ENCODE peak calls at places on chromosomes 4 and X, in four cellular contexts. N, M, C and S are unnamed samples.
A peak's percentile ranks its signal among the peaks of the same experiment; 100 is the strongest.

GRCh38 chr4:123892997-123893745 is 496.6 kb downstream of the SPRY1 start:
- DNase-seq in N (no peak), C (no peak), M (no peak), S (no peak)

GRCh38 chr4:103934178-103934789 is 214.5 kb upstream of the TACR3 start:
- DNase-seq in C (peak; percentile 26), M (no peak), N (peak; percentile 58), S (peak; percentile 34)

GRCh38 chrX:122026665-122027064 is 979.3 kb downstream of the GLUD2 start:
- DNase-seq in N (no peak), M (no peak), C (no peak), S (no peak)

GRCh38 chr4:127732623-127733199 is 2.5 kb downstream of the SLC25A31 start:
- DNase-seq in N (peak; percentile 41), M (no peak), C (no peak), S (no peak)

GRCh38 chrX:31508338-31508737 is 436.5 kb upstream of the FTHL17 start:
- DNase-seq in C (no peak), N (no peak), M (peak; percentile 8), S (no peak)

GRCh38 chr4:77697860-77698599 is 92.4 kb downstream of the CXCL13 start:
- DNase-seq in N (peak; percentile 29), C (no peak), M (peak; percentile 53), S (no peak)

GRCh38 chrX:97743014-97743413 is 859.3 kb downstream of the RPA4 start:
- DNase-seq in M (peak; percentile 11), N (no peak), C (no peak), S (no peak)

GRCh38 chrX:31423575-31424284 is 351.9 kb upstream of the FTHL17 start:
- DNase-seq in M (peak; percentile 19), C (peak; percentile 7), N (no peak), S (peak; percentile 29)

GRCh38 chr4:180057198-180057821 is 2185.9 kb upstream of the TENM3 start:
- DNase-seq in C (no peak), M (no peak), N (no peak), S (no peak)

GRCh38 chr4:6221851-6222760 is 21.8 kb upstream of the JAKMIP1 start:
- DNase-seq in C (peak; percentile 68), M (peak; percentile 16), N (peak; percentile 29), S (no peak)

GRCh38 chr4:1216869-1217294 is 32.0 kb downstream of the CTBP1 start:
- DNase-seq in M (peak; percentile 63), C (no peak), N (no peak), S (no peak)

GRCh38 chrX:41695464-41695863 is 6.7 kb downstream of the GPR34 start:
- DNase-seq in C (no peak), N (no peak), M (no peak), S (no peak)

GRCh38 chrX:46683023-46683422 is 75.9 kb downstream of the SLC9A7 start:
- DNase-seq in N (no peak), M (no peak), C (no peak), S (no peak)

GRCh38 chrX:24154490-24155034 is 5.0 kb downstream of the ZFX start:
- DNase-seq in N (no peak), M (no peak), C (no peak), S (no peak)

GRCh38 chr4:174398728-174399127 is 115.0 kb downstream of the CEP44 start:
- DNase-seq in N (no peak), C (no peak), M (no peak), S (no peak)

GRCh38 chrX:37599735-37600134 is 28.3 kb downstream of the LANCL3 start:
- DNase-seq in N (no peak), M (no peak), C (no peak), S (no peak)

GRCh38 chrX:144327515-144327914 is 443.6 kb downstream of the UBE2NL start:
- DNase-seq in M (no peak), N (no peak), C (no peak), S (no peak)

GRCh38 chr4:113637363-113637762 is 124.2 kb downstream of the CAMK2D start:
- DNase-seq in M (no peak), C (no peak), N (no peak), S (no peak)

GRCh38 chr4:113637823-113638691 is 123.5 kb downstream of the CAMK2D start:
- DNase-seq in N (no peak), C (no peak), M (no peak), S (no peak)

GRCh38 chr4:113635739-113636437 is 125.7 kb downstream of the CAMK2D start:
- DNase-seq in C (no peak), N (no peak), M (no peak), S (no peak)

GRCh38 chr4:113636877-113637276 is 124.7 kb downstream of the CAMK2D start:
- DNase-seq in N (no peak), M (no peak), C (peak; percentile 21), S (no peak)

DNA sequence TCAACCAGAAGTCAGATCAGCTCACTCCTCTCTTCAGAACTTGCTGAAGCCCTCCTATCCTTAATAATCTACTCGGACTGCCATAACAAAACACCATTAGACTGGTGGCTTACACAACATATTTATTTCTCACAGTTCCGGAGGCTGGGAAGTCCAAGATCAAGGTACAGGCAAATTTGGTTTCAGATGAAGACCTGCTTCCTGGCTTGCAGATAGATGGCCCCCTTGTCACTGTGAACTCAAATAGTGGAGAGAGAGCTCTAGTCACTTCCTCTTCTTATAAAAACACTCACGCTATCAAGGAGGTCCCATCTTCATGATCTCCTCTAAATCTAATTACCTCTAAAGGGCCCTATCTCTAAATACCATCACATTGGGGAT is 125.1 kb downstream of the CAMK2D start:
- DNase-seq in C (no peak), N (no peak), M (no peak), S (no peak)
- TF ChIP-seq CTCF in C (no peak), N (no peak), M (no peak), S (no peak)

GRCh38 chr4:168840988-168841681 is 168.9 kb downstream of the CBR4 start:
- DNase-seq in M (no peak), N (no peak), C (no peak), S (no peak)

GRCh38 chr4:168841682-168842019 is 168.4 kb downstream of the CBR4 start:
- DNase-seq in N (no peak), C (no peak), M (no peak), S (no peak)

GRCh38 chr4:168842186-168842585 is 167.9 kb downstream of the CBR4 start:
- DNase-seq in N (no peak), C (no peak), M (no peak), S (no peak)

GRCh38 chr4:168839758-168840385 is 170.2 kb downstream of the CBR4 start:
- DNase-seq in C (no peak), M (no peak), N (no peak), S (no peak)

GRCh38 chr4:168840386-168840763 is 169.7 kb downstream of the CBR4 start:
- DNase-seq in N (no peak), M (no peak), C (no peak), S (no peak)
- H3K4me3 ChIP-seq in N (no peak overlapping the region), M (no peak overlapping the region), C (no peak overlapping the region), S (no peak overlapping the region)

GRCh38 chr4:176191974-176192373 is 3.4 kb downstream of the SPATA4 start:
- DNase-seq in N (no peak), C (no peak), M (no peak), S (no peak)
- TF ChIP-seq CTCF in N (peak; percentile 27), C (no peak), M (no peak), S (no peak)

DNA sequence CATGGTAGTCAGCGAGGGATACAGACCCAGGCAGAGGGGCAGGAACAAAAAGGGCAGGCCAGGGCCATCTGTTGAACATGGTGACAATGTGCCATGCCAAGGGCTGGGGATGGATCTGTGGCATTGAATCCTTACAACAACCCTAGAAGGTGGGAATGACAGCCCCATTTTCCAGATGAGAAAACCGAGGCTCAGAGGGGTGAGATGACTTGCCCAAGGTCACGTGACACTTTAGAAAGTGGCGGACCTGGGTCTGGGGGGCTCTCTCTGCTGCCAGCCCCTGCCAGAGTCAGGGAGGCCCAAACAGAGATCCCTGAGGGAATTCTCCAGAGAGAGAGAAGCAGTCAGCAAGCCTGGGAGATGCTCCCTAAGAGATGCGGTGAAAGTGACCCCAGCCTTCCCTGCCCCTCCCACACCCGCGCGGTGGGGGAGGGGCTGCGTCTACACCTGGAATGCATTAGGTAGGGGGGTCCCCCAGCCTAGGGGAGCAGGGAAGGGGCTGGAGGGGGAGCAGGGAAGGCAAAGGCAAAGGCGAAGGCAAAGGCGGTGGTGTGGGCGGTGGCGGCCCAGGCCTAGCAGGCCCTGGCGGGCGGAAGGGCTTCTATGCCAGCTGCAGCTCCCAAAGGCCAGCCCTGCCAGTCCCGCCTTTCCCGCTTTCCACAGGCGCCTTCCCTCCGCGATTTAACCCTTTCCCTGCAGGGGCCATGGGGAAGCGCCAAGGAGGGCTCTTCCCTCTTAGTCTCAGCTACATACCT is 13.0 kb downstream of the FGD1 start:
- DNase-seq in C (no peak), M (peak; percentile 25), N (no peak), S (no peak)
- H3K4me3 ChIP-seq in C (no peak overlapping the region), M (no peak overlapping the region), N (no peak overlapping the region), S (no peak overlapping the region)

DNA sequence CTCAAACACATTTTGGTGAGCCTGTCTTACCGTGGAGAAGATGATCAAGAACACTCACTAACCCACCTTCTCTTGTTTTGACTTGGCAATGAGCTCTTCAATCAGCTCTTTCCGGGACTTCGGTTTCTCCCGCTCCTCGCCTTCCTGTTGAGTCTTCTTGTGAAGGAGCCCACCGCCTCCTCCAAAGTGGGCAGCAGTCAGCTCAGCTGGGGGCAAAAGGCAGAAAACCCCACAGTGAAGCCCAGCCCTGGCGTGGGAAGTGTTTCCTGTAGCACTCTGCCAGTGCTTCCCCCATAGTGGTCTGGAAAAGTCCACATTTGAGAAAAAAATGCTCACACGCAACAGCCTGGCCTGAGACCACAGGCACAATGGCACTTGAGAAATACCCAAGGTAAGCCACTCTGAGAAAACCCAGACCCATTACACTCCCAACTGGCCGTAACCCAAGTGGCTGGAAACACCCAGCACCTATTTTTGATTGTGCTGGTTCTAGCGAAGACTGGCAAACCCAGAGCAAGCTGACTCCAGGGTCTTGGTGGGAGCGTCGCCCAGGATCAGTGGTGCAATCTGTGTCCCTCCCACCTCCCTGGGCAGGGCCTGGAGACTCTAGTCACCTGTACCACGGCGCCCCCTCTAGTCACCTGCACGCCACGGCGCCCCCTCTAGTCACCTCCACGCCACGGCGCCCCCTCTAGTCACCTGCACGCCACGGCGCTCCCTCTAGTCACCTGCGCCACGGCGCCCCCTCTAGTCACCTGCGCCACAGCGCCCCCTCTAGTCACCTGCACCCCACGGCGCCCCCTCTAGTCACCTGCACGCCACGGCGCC is 8.6 kb downstream of the NOP14 start:
- DNase-seq in N (peak; percentile 13), C (peak; percentile 50), M (no peak), S (no peak)
- TF ChIP-seq CTCF in N (no peak), C (no peak), M (no peak), S (peak; percentile 22)

DNA sequence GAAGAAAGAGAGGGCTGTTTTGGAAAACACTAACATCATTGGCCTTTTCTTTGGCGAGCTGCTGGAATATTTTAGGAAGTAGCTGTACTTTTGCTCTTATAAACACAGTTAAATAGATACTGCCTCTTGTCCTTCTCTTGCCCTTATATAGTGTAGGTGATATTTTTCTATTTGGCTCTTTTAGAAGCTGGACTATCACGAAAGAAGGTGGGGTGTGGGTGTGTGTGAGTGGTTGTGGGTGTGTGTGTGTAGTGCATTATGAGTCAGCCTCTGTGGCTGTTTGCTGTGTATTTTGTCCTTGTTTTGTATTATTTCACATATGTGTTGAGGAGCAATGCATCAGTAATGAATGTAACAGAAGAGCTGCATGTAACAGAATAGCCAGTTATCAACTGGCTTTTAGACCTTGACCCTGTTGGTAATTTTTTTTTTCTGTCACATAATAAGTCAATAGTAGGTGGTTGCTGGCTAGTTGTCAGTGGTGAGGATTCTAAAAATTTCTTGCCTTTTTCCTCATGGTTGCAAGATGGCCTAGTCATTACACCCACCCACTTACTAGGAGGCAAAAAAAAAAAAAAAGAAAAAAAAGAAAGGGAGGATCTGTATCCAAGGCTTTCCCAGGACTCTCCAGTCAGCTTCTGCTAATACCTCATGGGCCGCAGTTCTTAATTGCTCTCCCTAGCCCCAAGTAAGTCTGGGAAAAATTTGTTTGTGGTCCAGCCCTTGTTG is 23.8 kb downstream of the ARHGAP10 start:
- DNase-seq in N (no peak), M (no peak), C (no peak), S (no peak)
- H3K4me3 ChIP-seq in N (no peak overlapping the region), M (no peak overlapping the region), C (no peak overlapping the region), S (no peak overlapping the region)